ENCODE peak calls at places on chromosomes 3 and 15, in six cellular contexts. T is NCI-H2081, Q is M059J, I is ACHN, R is A172, K is Calu3. V is an unnamed sample.
A peak's percentile ranks its signal among the peaks of the same experiment; 100 is the strongest.

GRCh38 chr3:126872701-126873100 is 110.2 kb upstream of the PLXNA1 start:
- DNase-seq in I (no peak), T (no peak), K (no peak), Q (no peak), R (no peak), V (no peak)

GRCh38 chr3:57852896-57853295 is 96.8 kb downstream of the SLMAP start:
- DNase-seq in K (no peak), I (peak; percentile 45), Q (peak; percentile 14), R (peak; percentile 30), T (no peak), V (no peak)

GRCh38 chr3:46943237-46944187 is 33.0 kb downstream of the CCDC12 start:
- DNase-seq in Q (peak; percentile 42), R (peak; percentile 68), K (peak; percentile 57), I (peak; percentile 24), T (no peak), V (no peak)

GRCh38 chr3:127275287-127275781 is 12.5 kb downstream of the PRR20G start:
- DNase-seq in Q (peak; percentile 90), K (peak; percentile 78), T (no peak), R (peak; percentile 80), I (no peak), V (no peak)

GRCh38 chr3:65619391-65620298 is 419.1 kb downstream of the MAGI1 start:
- DNase-seq in K (no peak), R (no peak), Q (peak; percentile 6), T (no peak), I (no peak), V (peak; percentile 37)

GRCh38 chr15:84911879-84912660 is 27.6 kb downstream of the SLC28A1 start:
- DNase-seq in I (peak; percentile 79), Q (peak; percentile 99), K (peak; percentile 85), R (peak; percentile 94), T (no peak), V (no peak)

GRCh38 chr3:55524565-55525244 is 37.6 kb upstream of the WNT5A start:
- DNase-seq in R (peak; percentile 82), I (no peak), T (no peak), Q (peak; percentile 96), K (no peak), V (no peak)

GRCh38 chr15:41932511-41932910 is 38.7 kb upstream of the SPTBN5 start:
- DNase-seq in Q (no peak), I (no peak), T (no peak), R (no peak), K (no peak), V (no peak)

GRCh38 chr15:82543155-82543554 is 2.9 kb upstream of the RPS17 start:
- DNase-seq in I (no peak), T (no peak), R (no peak), K (no peak), Q (peak; percentile 40), V (no peak)

GRCh38 chr3:58082047-58082446 is 73.8 kb downstream of the FLNB start:
- DNase-seq in I (no peak), R (peak; percentile 42), Q (no peak), T (no peak), K (no peak), V (peak; percentile 59)

GRCh38 chr3:122019493-122019892 is 2.6 kb downstream of the ILDR1 start:
- DNase-seq in Q (no peak), T (no peak), R (no peak), I (no peak), K (no peak), V (no peak)

V was measured in endothelial cell.